ENCODE peak calls at places on chromosomes 5 and 9, in eight cellular contexts. K is GM13976; D is CD8-positive, alpha-beta T cell; Y is PC-9; S is A549; L is astrocyte; A is PC-3; G is Calu3. J is an unnamed sample.

GRCh38 chr9:79185866-79186265 is 385.9 kb upstream of the TLE4 start:
- DNase-seq in K (no peak), D (no peak), Y (no peak), S (peak; percentile 17), L (peak; percentile 90), A (no peak), G (no peak), J (no peak)

GRCh38 chr9:93678199-93679019 is 102.0 kb downstream of the PHF2 start:
- DNase-seq in K (no peak), D (no peak), Y (no peak), S (no peak), L (no peak), A (no peak), G (no peak), J (no peak)

GRCh38 chr9:133331221-133331620 is 4.8 kb downstream of the SURF6 start:
- DNase-seq in K (no peak), D (no peak), Y (no peak), S (no peak), L (no peak), A (no peak), G (no peak), J (no peak)

GRCh38 chr9:109914280-109915027 is 134.5 kb downstream of the PALM2AKAP2 start:
- DNase-seq in K (no peak), D (no peak), Y (no peak), S (no peak), L (peak; percentile 95), A (peak; percentile 43), G (no peak), J (no peak)

GRCh38 chr5:156850206-156850751 is at the start of gene PPP1R2B:
- DNase-seq in K (no peak), D (no peak), Y (no peak), S (no peak), L (no peak), A (no peak), G (no peak), J (no peak)

GRCh38 chr5:171874210-171874609 is 88.6 kb downstream of the SMIM23 start:
- DNase-seq in K (no peak), D (no peak), Y (no peak), S (no peak), L (no peak), A (no peak), G (no peak), J (no peak)

GRCh38 chr5:138643040-138643791 is 68.0 kb upstream of the HSPA9 start:
- DNase-seq in K (no peak), D (no peak), Y (no peak), S (no peak), L (no peak), A (no peak), G (no peak), J (no peak)

GRCh38 chr9:96100385-96100978 is 201.5 kb downstream of the HSD17B3 start:
- DNase-seq in K (no peak), D (no peak), Y (no peak), S (no peak), L (no peak), A (peak; percentile 3), G (no peak), J (no peak)

GRCh38 chr5:147464211-147464610 is 45.7 kb downstream of the DPYSL3 start:
- DNase-seq in K (peak; percentile 23), D (no peak), Y (no peak), S (peak; percentile 49), L (no peak), A (peak; percentile 57), G (peak; percentile 65), J (no peak)

GRCh38 chr5:40166757-40167156 is 513.0 kb upstream of the PTGER4 start:
- DNase-seq in K (no peak), D (no peak), Y (no peak), S (no peak), L (peak; percentile 3), A (peak; percentile 49), G (no peak), J (no peak)

GRCh38 chr5:10351199-10351881 is 2.2 kb upstream of the MARCHF6 start:
- DNase-seq in K (no peak), D (no peak), Y (peak; percentile 46), S (no peak), L (peak; percentile 88), A (peak; percentile 73), G (peak; percentile 41), J (no peak)

GRCh38 chr5:80711216-80711615 is 56.4 kb upstream of the DHFR start:
- DNase-seq in K (no peak), D (no peak), Y (no peak), S (no peak), L (no peak), A (no peak), G (no peak), J (no peak)

GRCh38 chr5:80713640-80714039 is 58.9 kb upstream of the DHFR start:
- DNase-seq in K (no peak), D (no peak), Y (no peak), S (no peak), L (no peak), A (no peak), G (no peak), J (no peak)

GRCh38 chr5:80712914-80713313 is 58.1 kb upstream of the DHFR start:
- DNase-seq in K (no peak), D (no peak), Y (no peak), S (no peak), L (no peak), A (no peak), G (no peak), J (no peak)

GRCh38 chr5:80714570-80715298 is 60.0 kb upstream of the DHFR start:
- DNase-seq in K (no peak), D (no peak), Y (no peak), S (no peak), L (no peak), A (no peak), G (no peak), J (no peak)

DNA sequence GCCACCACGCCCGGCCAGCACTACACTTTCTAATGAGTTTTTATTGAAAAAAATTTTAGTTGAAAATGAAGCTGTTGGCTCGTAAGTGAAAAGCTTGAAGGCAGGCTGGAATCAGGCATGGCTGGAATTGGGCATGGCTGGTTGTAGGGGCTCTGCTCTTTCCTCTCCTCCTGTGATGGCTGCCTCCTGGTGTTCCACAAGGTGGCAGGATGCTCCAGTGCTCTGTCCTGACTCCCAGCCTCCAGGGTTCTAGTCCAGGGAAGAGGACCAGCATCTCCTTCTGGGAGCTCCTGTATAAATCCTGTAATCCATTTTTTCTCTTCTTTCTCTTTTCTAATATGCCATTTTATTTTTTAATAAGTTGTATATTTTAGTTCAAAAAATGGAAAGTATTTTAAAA is 57.2 kb upstream of the DHFR start:
- DNase-seq in K (peak; percentile 35), D (no peak), Y (no peak), S (peak; percentile 54), L (no peak), A (peak; percentile 37), G (peak; percentile 51), J (no peak)
- TF ChIP-seq CTCF in K (peak; percentile 51), D (no peak), Y (peak; percentile 52), S (peak; percentile 55), L (peak; percentile 26), A (peak; percentile 52), G (peak; percentile 41), J (no peak)

GRCh38 chr5:73218552-73219171 is 45.7 kb downstream of the TMEM174 start:
- DNase-seq in K (no peak), D (no peak), Y (peak; percentile 43), S (peak; percentile 58), L (peak; percentile 41), A (peak; percentile 58), G (peak; percentile 42), J (no peak)
- TF ChIP-seq CTCF in K (no peak), D (no peak), Y (peak; percentile 63), S (peak; percentile 47), L (peak; percentile 64), A (peak; percentile 62), G (peak; percentile 55), J (no peak)

GRCh38 chr5:149572170-149572569 is 9.1 kb upstream of the ARHGEF37 start:
- DNase-seq in K (no peak), D (no peak), Y (no peak), S (no peak), L (no peak), A (no peak), G (no peak), J (no peak)

GRCh38 chr5:149572576-149573231 is 8.6 kb upstream of the ARHGEF37 start:
- DNase-seq in K (no peak), D (no peak), Y (no peak), S (no peak), L (no peak), A (no peak), G (no peak), J (no peak)

GRCh38 chr5:149578896-149579295 is 2.4 kb upstream of the ARHGEF37 start:
- DNase-seq in K (no peak), D (no peak), Y (no peak), S (no peak), L (no peak), A (no peak), G (no peak), J (no peak)

GRCh38 chr5:149575131-149575530 is 6.2 kb upstream of the ARHGEF37 start:
- DNase-seq in K (no peak), D (no peak), Y (no peak), S (no peak), L (no peak), A (no peak), G (no peak), J (no peak)

GRCh38 chr5:149576021-149576420 is 5.3 kb upstream of the ARHGEF37 start:
- DNase-seq in K (no peak), D (no peak), Y (no peak), S (no peak), L (no peak), A (no peak), G (no peak), J (no peak)
- TF ChIP-seq CTCF in K (no peak), D (no peak), Y (no peak), S (no peak), L (no peak), A (no peak), G (no peak), J (no peak)

GRCh38 chr9:127361561-127361960 is 35.4 kb upstream of the SLC2A8 start:
- DNase-seq in K (no peak), D (no peak), Y (no peak), S (no peak), L (no peak), A (no peak), G (no peak), J (no peak)

GRCh38 chr9:127362829-127363228 is 34.1 kb upstream of the SLC2A8 start:
- DNase-seq in K (no peak), D (no peak), Y (no peak), S (no peak), L (no peak), A (no peak), G (no peak), J (no peak)

GRCh38 chr9:127360205-127360604 is 36.8 kb upstream of the SLC2A8 start:
- DNase-seq in K (no peak), D (no peak), Y (no peak), S (no peak), L (no peak), A (no peak), G (no peak), J (no peak)

GRCh38 chr9:127358770-127359169 is 38.2 kb upstream of the SLC2A8 start:
- DNase-seq in K (no peak), D (no peak), Y (no peak), S (no peak), L (no peak), A (no peak), G (no peak), J (no peak)

GRCh38 chr9:127360829-127361228 is 36.1 kb upstream of the SLC2A8 start:
- DNase-seq in K (no peak), D (no peak), Y (no peak), S (peak; percentile 38), L (peak; percentile 9), A (peak; percentile 28), G (no peak), J (no peak)
- TF ChIP-seq CTCF in K (no peak), D (no peak), Y (peak; percentile 38), S (peak; percentile 31), L (no peak), A (peak; percentile 48), G (no peak), J (no peak)

GRCh38 chr9:107210775-107211174 is 72.3 kb upstream of the RAD23B start:
- DNase-seq in K (no peak), D (no peak), Y (no peak), S (no peak), L (no peak), A (no peak), G (no peak), J (no peak)
- TF ChIP-seq CTCF in K (no peak), D (no peak), Y (no peak), S (no peak), L (no peak), A (no peak), G (no peak), J (no peak)

J was measured in natural killer cell.